ENCODE peak calls at places on chromosomes 3 and 15, in eight cellular contexts. W is effector CD8-positive, alpha-beta T cell; M is pancreas; U is endothelial cell; F is HS-5; K is stimulated activated CD4-positive, alpha-beta T cell treated with anti-CD3 and anti-CD28 coated beads, Interleukin-12 subunit alpha, Interleukin-12 subunit beta, amount 100 ng/mL, for 24 hours; Y is heart right ventricle; O is iPS DF 19.7. R is an unnamed sample.

GRCh38 chr3:26438981-26439884 is 183.3 kb upstream of the LRRC3B start:
- DNase-seq in F (no peak), M (no peak), W (no peak), K (no peak), U (no peak), Y (no peak), O (no peak), R (no peak)

GRCh38 chr3:133058243-133058642 is 20.1 kb downstream of the TMEM108 start:
- DNase-seq in K (no peak), M (no peak), U (no peak), O (no peak), W (no peak), Y (no peak), F (no peak), R (no peak)

GRCh38 chr3:2098398-2099027 is at the start of gene CNTN4:
- DNase-seq in F (no peak), O (no peak), U (no peak), W (no peak), Y (peak), K (no peak), M (peak), R (peak)

GRCh38 chr3:167780214-167780613 is 44.7 kb downstream of the SERPINI1 start:
- DNase-seq in K (no peak), O (no peak), U (no peak), M (no peak), F (no peak), Y (no peak), W (no peak), R (no peak)

GRCh38 chr3:197308591-197308990 is 10.2 kb upstream of the DLG1 start:
- DNase-seq in Y (no peak), W (no peak), M (no peak), F (no peak), U (no peak), K (no peak), O (no peak), R (no peak)

GRCh38 chr15:48501208-48501607 is 144.3 kb downstream of the FBN1 start:
- DNase-seq in F (no peak), W (no peak), Y (no peak), M (no peak), O (no peak), U (no peak), K (no peak), R (no peak)

GRCh38 chr3:94146455-94146854 is 83.6 kb downstream of the NSUN3 start:
- DNase-seq in O (no peak), K (no peak), W (no peak), Y (no peak), F (no peak), U (no peak), M (no peak), R (no peak)

GRCh38 chr3:53223541-53223966 is 32.3 kb downstream of the TKT start:
- DNase-seq in U (no peak), W (no peak), Y (no peak), K (no peak), O (no peak), M (peak), F (no peak), R (no peak)

GRCh38 chr3:184559336-184559735 is 2.2 kb upstream of the EPHB3 start:
- DNase-seq in M (peak), W (no peak), Y (no peak), O (no peak), F (no peak), U (no peak), K (no peak), R (no peak)

GRCh38 chr3:24254649-24255048 is 240.0 kb downstream of the THRB start:
- DNase-seq in K (no peak), O (no peak), Y (no peak), U (no peak), W (no peak), M (no peak), F (peak), R (no peak)

GRCh38 chr15:33310481-33311311 is at the start of gene RYR3:
- DNase-seq in F (no peak), Y (peak), O (no peak), W (no peak), M (no peak), K (no peak), U (peak), R (no peak)

GRCh38 chr15:89333959-89334509 is 590 bp downstream of the POLG start:
- DNase-seq in Y (no peak), U (no peak), M (no peak), W (no peak), F (no peak), O (no peak), K (peak), R (no peak)

GRCh38 chr15:85482896-85483295 is 102.5 kb downstream of the AKAP13 start:
- DNase-seq in O (no peak), K (no peak), W (no peak), Y (no peak), F (peak), M (no peak), U (no peak), R (no peak)

GRCh38 chr15:85772668-85773067 is 22.1 kb downstream of the KLHL25 start:
- DNase-seq in U (no peak), K (no peak), O (no peak), M (no peak), W (no peak), F (no peak), Y (peak), R (no peak)

GRCh38 chr3:157104928-157105652 is 54.9 kb downstream of the CCNL1 start:
- DNase-seq in M (no peak), F (no peak), Y (no peak), U (no peak), O (peak), K (no peak), W (no peak), R (no peak)

GRCh38 chr3:63192248-63192647 is 85.9 kb upstream of the SYNPR start:
- DNase-seq in W (no peak), Y (no peak), F (no peak), M (no peak), O (no peak), K (no peak), U (no peak), R (no peak)

GRCh38 chr15:60744826-60745225 is 265.9 kb upstream of the ICE2 start:
- DNase-seq in M (no peak), Y (peak), K (no peak), F (no peak), U (no peak), W (no peak), O (no peak), R (no peak)

GRCh38 chr3:151421956-151422355 is 37.4 kb upstream of the P2RY12 start:
- DNase-seq in K (no peak), U (no peak), Y (no peak), O (no peak), F (no peak), M (no peak), W (no peak), R (no peak)

GRCh38 chr3:187136936-187137335 is 2.4 kb downstream of the RPL39L start:
- DNase-seq in K (no peak), U (no peak), W (no peak), Y (no peak), F (peak), O (no peak), M (no peak), R (no peak)

GRCh38 chr3:99651561-99651960 is 13.2 kb downstream of the COL8A1 start:
- DNase-seq in W (no peak), F (peak), U (no peak), Y (no peak), M (no peak), O (no peak), K (no peak), R (no peak)

GRCh38 chr3:119950666-119951325 is 143.5 kb downstream of the GSK3B start:
- DNase-seq in W (no peak), K (no peak), M (no peak), Y (no peak), O (no peak), F (no peak), U (no peak), R (no peak)

GRCh38 chr15:69045810-69046209 is 31.3 kb downstream of the NOX5 start:
- DNase-seq in M (no peak), O (no peak), K (no peak), W (no peak), Y (no peak), U (no peak), F (no peak), R (no peak)

GRCh38 chr3:126344380-126345041 is 12.7 kb downstream of the KLF15 start:
- DNase-seq in O (no peak), Y (no peak), K (no peak), F (no peak), M (peak), W (no peak), U (no peak), R (no peak)

GRCh38 chr3:66483006-66483928 is 17.6 kb downstream of the LRIG1 start:
- DNase-seq in W (no peak), O (no peak), U (no peak), M (peak), Y (peak), F (no peak), K (no peak), R (peak)

GRCh38 chr3:127053026-127053425 is 70.1 kb downstream of the PLXNA1 start:
- DNase-seq in Y (no peak), W (no peak), O (no peak), K (no peak), U (no peak), M (peak), F (no peak), R (no peak)

GRCh38 chr3:36542186-36542585 is 161.9 kb downstream of the STAC start:
- DNase-seq in W (no peak), M (no peak), U (no peak), Y (no peak), O (no peak), K (no peak), F (no peak), R (no peak)

GRCh38 chr15:95760508-95760907 is 570.0 kb upstream of the NR2F2 start:
- DNase-seq in U (peak), M (no peak), O (peak), Y (peak), W (no peak), K (no peak), F (no peak), R (no peak)

GRCh38 chr3:138974467-138974866 is 27.4 kb downstream of the FOXL2NB start:
- DNase-seq in M (no peak), F (peak), W (no peak), U (no peak), O (no peak), Y (no peak), K (no peak), R (no peak)

GRCh38 chr3:152474585-152474984 is 205.9 kb downstream of the MBNL1 start:
- DNase-seq in F (no peak), O (no peak), U (peak), Y (no peak), K (no peak), M (no peak), W (no peak), R (no peak)